ENCODE peak calls at places on chromosomes 12 and 14, in five cellular contexts. Y, E, O, W and Z are unnamed samples.

GRCh38 chr14:58491593-58491992 is 64.1 kb downstream of the KIAA0586 start:
- DNase-seq in Y (no peak), E (no peak), O (no peak), W (no peak), Z (no peak)

GRCh38 chr12:107536613-107537012 is 149.0 kb upstream of the PWP1 start:
- DNase-seq in Y (no peak), E (no peak), O (no peak), W (no peak), Z (no peak)

GRCh38 chr12:49515266-49515665 is 23.6 kb upstream of the KCNH3 start:
- DNase-seq in Y (no peak), E (no peak), O (no peak), W (no peak), Z (no peak)

GRCh38 chr12:48008349-48008748 is 4.1 kb upstream of the COL2A1 start:
- DNase-seq in Y (no peak), E (no peak), O (no peak), W (no peak), Z (no peak)

GRCh38 chr14:34322940-34323418 is 139.1 kb downstream of the SPTSSA start:
- DNase-seq in Y (peak; percentile 59), E (peak; percentile 60), O (peak; percentile 62), W (no peak), Z (peak; percentile 56)

GRCh38 chr12:120168337-120168736 is 26.2 kb downstream of the GCN1 start:
- DNase-seq in Y (no peak), E (no peak), O (no peak), W (no peak), Z (no peak)

GRCh38 chr12:71208053-71208685 is 50.4 kb upstream of the TSPAN8 start:
- DNase-seq in Y (no peak), E (peak; percentile 35), O (no peak), W (no peak), Z (no peak)

GRCh38 chr12:15879413-15879812 is 2.8 kb upstream of the STRAP start:
- DNase-seq in Y (no peak), E (no peak), O (no peak), W (no peak), Z (no peak)

GRCh38 chr12:34372003-34372402 is 349.7 kb downstream of the ALG10 start:
- DNase-seq in Y (no peak), E (no peak), O (no peak), W (no peak), Z (no peak)

GRCh38 chr12:98418357-98419075 is 96.9 kb upstream of the TMPO start:
- DNase-seq in Y (peak; percentile 92), E (peak; percentile 52), O (no peak), W (peak; percentile 83), Z (peak; percentile 89)

GRCh38 chr14:75495882-75496281 is 26.4 kb upstream of the BATF start:
- DNase-seq in Y (no peak), E (no peak), O (no peak), W (no peak), Z (no peak)
- H3K4me1 ChIP-seq in Y (no peaks in the 10 kb centered on the region), E (no peaks in the 10 kb centered on the region), O (no peaks in the 10 kb centered on the region), W (no peaks in the 10 kb centered on the region), Z (no peaks in the 10 kb centered on the region)

DNA sequence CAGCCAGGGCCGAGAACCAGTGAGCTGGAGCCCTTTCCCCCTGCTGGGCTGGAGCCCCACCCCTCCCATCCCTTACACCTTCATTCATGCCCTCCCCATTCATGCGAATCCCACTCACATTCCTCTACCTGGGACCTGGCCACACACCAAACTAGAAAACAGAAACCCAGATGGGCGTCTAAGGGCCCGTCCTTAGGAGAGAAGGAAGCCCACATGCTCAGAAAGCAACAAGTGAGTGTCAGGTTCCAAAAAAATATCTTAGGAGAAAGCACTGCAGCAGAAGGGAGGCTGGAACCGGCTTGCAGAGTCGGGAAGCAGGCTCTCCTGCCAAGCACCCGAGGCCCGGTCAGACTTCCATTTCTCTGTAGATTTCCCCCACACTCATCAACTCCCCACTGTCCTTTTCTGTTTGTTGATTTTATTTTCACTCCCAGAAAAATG is 13.6 kb downstream of the BCL11B start:
- DNase-seq in Y (no peak), E (no peak), O (no peak), W (no peak), Z (no peak)
- H3K4me1 ChIP-seq in Y (peaks cover 4% of the 10 kb centered on the region), E (peaks cover 18% of the 10 kb centered on the region), O (peaks cover 94% of the 10 kb centered on the region), W (peaks cover 8% of the 10 kb centered on the region), Z (no peaks in the 10 kb centered on the region)

DNA sequence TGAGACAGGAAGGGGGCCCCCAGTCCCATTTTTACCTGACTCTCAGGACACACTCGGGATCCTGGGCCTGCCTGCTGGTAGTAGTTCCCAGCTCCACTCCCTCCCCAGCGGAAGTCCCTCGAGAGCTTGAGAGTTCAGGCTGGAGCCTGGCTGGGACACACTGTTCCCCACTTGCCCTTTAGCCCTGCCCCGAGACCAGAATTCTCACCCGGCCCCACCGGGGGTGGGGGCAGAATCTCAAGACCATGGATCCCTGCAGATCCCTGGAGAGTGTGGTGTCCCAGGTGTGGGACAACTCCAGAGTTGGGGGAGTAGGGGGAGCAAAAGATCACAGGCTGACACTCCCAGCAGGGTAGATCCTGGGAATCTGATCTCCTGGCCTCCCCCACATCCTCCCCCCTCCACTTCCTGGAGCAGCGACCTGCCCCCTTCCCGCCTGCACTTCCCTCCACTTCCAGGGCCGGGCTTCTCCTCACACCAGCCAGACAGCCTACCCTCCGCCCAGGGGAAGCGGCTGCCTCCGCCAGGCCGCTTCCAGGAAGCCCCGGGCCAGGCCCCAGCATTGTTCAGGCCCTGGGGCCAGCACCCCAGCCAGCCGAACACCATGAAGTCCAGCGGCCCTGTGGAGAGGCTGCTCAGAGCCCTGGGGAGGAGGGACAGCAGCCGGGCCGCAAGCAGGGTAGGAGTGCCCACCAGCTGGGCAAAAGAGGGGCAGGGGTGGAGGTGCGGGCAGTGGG is at the start of gene TNS2:
- DNase-seq in Y (peak; percentile 76), E (peak; percentile 62), O (no peak), W (peak; percentile 90), Z (peak; percentile 77)
- H3K4me1 ChIP-seq in Y (peaks cover 90% of the 10 kb centered on the region), E (peaks cover 41% of the 10 kb centered on the region), O (peaks cover 13% of the 10 kb centered on the region), W (peaks cover 79% of the 10 kb centered on the region), Z (peaks cover 72% of the 10 kb centered on the region)

DNA sequence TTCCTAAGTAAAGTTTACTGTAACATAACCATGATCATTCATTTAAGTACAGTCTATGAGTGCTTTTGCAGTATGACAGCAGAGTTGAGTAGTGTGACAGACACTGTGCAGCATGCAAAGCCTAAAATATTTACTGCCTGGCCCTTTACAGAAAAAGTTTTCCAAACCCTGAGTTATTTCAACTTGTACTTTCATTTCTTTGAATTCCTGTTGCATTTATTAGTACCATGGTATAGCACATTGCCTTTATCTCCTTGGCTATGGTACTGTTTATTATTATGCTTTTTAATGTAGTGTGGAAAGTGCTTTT is 6.2 kb downstream of the ARHGAP5 start:
- DNase-seq in Y (no peak), E (no peak), O (no peak), W (no peak), Z (no peak)
- H3K4me1 ChIP-seq in Y (peaks cover 94% of the 10 kb centered on the region), E (peaks cover 56% of the 10 kb centered on the region), O (peaks cover 11% of the 10 kb centered on the region), W (peaks cover 91% of the 10 kb centered on the region), Z (peaks cover 49% of the 10 kb centered on the region)

GRCh38 chr12:53461591-53461990 is 9.7 kb downstream of the PCBP2 start:
- DNase-seq in Y (no peak), E (no peak), O (no peak), W (no peak), Z (no peak)

GRCh38 chr12:53462935-53463334 is 11.0 kb downstream of the PCBP2 start:
- DNase-seq in Y (no peak), E (no peak), O (no peak), W (no peak), Z (no peak)

GRCh38 chr12:53459097-53459496 is 7.2 kb downstream of the PCBP2 start:
- DNase-seq in Y (no peak), E (no peak), O (no peak), W (no peak), Z (no peak)

GRCh38 chr12:53463802-53464375 is 12.0 kb downstream of the PCBP2 start:
- DNase-seq in Y (no peak), E (peak; percentile 31), O (no peak), W (no peak), Z (no peak)

DNA sequence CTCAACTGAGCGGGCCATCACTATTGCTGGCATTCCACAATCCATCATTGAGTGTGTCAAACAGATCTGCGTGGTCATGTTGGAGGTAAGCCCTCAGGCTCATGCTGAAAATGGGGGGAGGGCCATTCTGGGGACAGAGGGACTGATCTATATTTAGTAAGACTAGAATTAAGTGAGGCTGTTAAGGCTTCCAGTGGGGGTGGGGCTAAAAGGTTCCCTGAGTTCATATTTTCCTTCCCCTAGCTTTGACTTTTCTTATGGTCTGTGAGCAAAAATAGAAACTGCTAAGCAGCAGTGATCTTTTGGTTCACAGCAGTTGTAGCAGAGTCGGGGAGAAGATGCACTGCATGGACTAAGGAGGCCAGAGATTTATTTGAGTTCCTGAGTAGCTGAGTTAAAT is 9.2 kb downstream of the PCBP2 start:
- DNase-seq in Y (no peak), E (no peak), O (no peak), W (no peak), Z (no peak)
- H3K4me1 ChIP-seq in Y (peaks cover 80% of the 10 kb centered on the region), E (peaks cover 59% of the 10 kb centered on the region), O (no peaks in the 10 kb centered on the region), W (peaks cover 73% of the 10 kb centered on the region), Z (no peaks in the 10 kb centered on the region)